ENCODE peak calls at places on chromosomes 2 and 18, in eight cellular contexts. One of them, this sample, is unnamed.

GRCh38 chr18:12048827-12049175 is 44.8 kb upstream of the ANKRD62 start:
- DNase-seq in cardiac muscle cell: peak
- DNase-seq in transverse colon: no peak
- DNase-seq in lower lobe of right lung: no peak
- DNase-seq in fibroblast of villous mesenchyme: peak
- DNase-seq in BE2C: no peak
- DNase-seq in IMR-90: peak
- DNase-seq in thoracic aorta: no peak
- DNase-seq in this sample: peak

GRCh38 chr2:225725726-225726125 is 326.2 kb downstream of the NYAP2 start:
- DNase-seq in cardiac muscle cell: no peak
- DNase-seq in transverse colon: no peak
- DNase-seq in lower lobe of right lung: no peak
- DNase-seq in fibroblast of villous mesenchyme: no peak
- DNase-seq in BE2C: no peak
- DNase-seq in IMR-90: peak
- DNase-seq in thoracic aorta: no peak
- DNase-seq in this sample: peak

GRCh38 chr2:105521616-105522015 is 122.8 kb upstream of the FHL2 start:
- DNase-seq in cardiac muscle cell: no peak
- DNase-seq in transverse colon: no peak
- DNase-seq in lower lobe of right lung: no peak
- DNase-seq in fibroblast of villous mesenchyme: no peak
- DNase-seq in BE2C: no peak
- DNase-seq in IMR-90: no peak
- DNase-seq in thoracic aorta: no peak
- DNase-seq in this sample: no peak

GRCh38 chr2:208501217-208501616 is 94.6 kb downstream of the PTH2R start:
- DNase-seq in cardiac muscle cell: no peak
- DNase-seq in transverse colon: peak
- DNase-seq in lower lobe of right lung: no peak
- DNase-seq in fibroblast of villous mesenchyme: no peak
- DNase-seq in BE2C: peak
- DNase-seq in IMR-90: no peak
- DNase-seq in thoracic aorta: no peak
- DNase-seq in this sample: no peak

GRCh38 chr2:47344890-47345583 is 57.9 kb upstream of the MSH2 start:
- DNase-seq in cardiac muscle cell: peak
- DNase-seq in transverse colon: peak
- DNase-seq in lower lobe of right lung: peak
- DNase-seq in fibroblast of villous mesenchyme: no peak
- DNase-seq in BE2C: peak
- DNase-seq in IMR-90: peak
- DNase-seq in thoracic aorta: no peak
- DNase-seq in this sample: peak

GRCh38 chr2:120914839-120915521 is 179.3 kb downstream of the GLI2 start:
- DNase-seq in cardiac muscle cell: peak
- DNase-seq in transverse colon: peak
- DNase-seq in lower lobe of right lung: peak
- DNase-seq in fibroblast of villous mesenchyme: peak
- DNase-seq in BE2C: peak
- DNase-seq in IMR-90: peak
- DNase-seq in thoracic aorta: peak
- DNase-seq in this sample: peak

GRCh38 chr2:30252723-30253688 is 21.7 kb downstream of the LBH start:
- DNase-seq in cardiac muscle cell: peak
- DNase-seq in transverse colon: peak
- DNase-seq in lower lobe of right lung: no peak
- DNase-seq in fibroblast of villous mesenchyme: peak
- DNase-seq in BE2C: peak
- DNase-seq in IMR-90: peak
- DNase-seq in thoracic aorta: peak
- DNase-seq in this sample: peak

GRCh38 chr2:210814626-210815025 is 258.2 kb downstream of the CPS1 start:
- DNase-seq in cardiac muscle cell: no peak
- DNase-seq in transverse colon: no peak
- DNase-seq in lower lobe of right lung: no peak
- DNase-seq in fibroblast of villous mesenchyme: no peak
- DNase-seq in BE2C: no peak
- DNase-seq in IMR-90: no peak
- DNase-seq in thoracic aorta: no peak
- DNase-seq in this sample: no peak

GRCh38 chr2:73176205-73176880 is 26.0 kb upstream of the NOTO start:
- DNase-seq in cardiac muscle cell: peak
- DNase-seq in transverse colon: peak
- DNase-seq in lower lobe of right lung: no peak
- DNase-seq in fibroblast of villous mesenchyme: no peak
- DNase-seq in BE2C: no peak
- DNase-seq in IMR-90: no peak
- DNase-seq in thoracic aorta: no peak
- DNase-seq in this sample: no peak

GRCh38 chr2:26298638-26299393 is 47.1 kb upstream of the SELENOI start:
- DNase-seq in cardiac muscle cell: peak
- DNase-seq in transverse colon: peak
- DNase-seq in lower lobe of right lung: peak
- DNase-seq in fibroblast of villous mesenchyme: peak
- DNase-seq in BE2C: no peak
- DNase-seq in IMR-90: peak
- DNase-seq in thoracic aorta: no peak
- DNase-seq in this sample: peak

GRCh38 chr2:145801210-145801609 is 1281.3 kb upstream of the ZEB2 start:
- DNase-seq in cardiac muscle cell: no peak
- DNase-seq in transverse colon: no peak
- DNase-seq in lower lobe of right lung: no peak
- DNase-seq in fibroblast of villous mesenchyme: no peak
- DNase-seq in BE2C: no peak
- DNase-seq in IMR-90: no peak
- DNase-seq in thoracic aorta: no peak
- DNase-seq in this sample: no peak

GRCh38 chr18:961644-962355 is 57.1 kb downstream of the ADCYAP1 start:
- DNase-seq in cardiac muscle cell: peak
- DNase-seq in transverse colon: peak
- DNase-seq in lower lobe of right lung: no peak
- DNase-seq in fibroblast of villous mesenchyme: peak
- DNase-seq in BE2C: peak
- DNase-seq in IMR-90: peak
- DNase-seq in thoracic aorta: no peak
- DNase-seq in this sample: peak

GRCh38 chr18:77223653-77224052 is 26.0 kb upstream of the GALR1 start:
- DNase-seq in cardiac muscle cell: peak
- DNase-seq in transverse colon: no peak
- DNase-seq in lower lobe of right lung: no peak
- DNase-seq in fibroblast of villous mesenchyme: peak
- DNase-seq in BE2C: no peak
- DNase-seq in IMR-90: peak
- DNase-seq in thoracic aorta: no peak
- DNase-seq in this sample: peak

GRCh38 chr2:103669579-103669978 is 907.7 kb downstream of the TMEM182 start:
- DNase-seq in cardiac muscle cell: no peak
- DNase-seq in transverse colon: no peak
- DNase-seq in lower lobe of right lung: no peak
- DNase-seq in fibroblast of villous mesenchyme: no peak
- DNase-seq in BE2C: no peak
- DNase-seq in IMR-90: no peak
- DNase-seq in thoracic aorta: no peak
- DNase-seq in this sample: no peak

GRCh38 chr18:67217551-67218166 is 298.9 kb downstream of the DSEL start:
- DNase-seq in cardiac muscle cell: peak
- DNase-seq in transverse colon: peak
- DNase-seq in lower lobe of right lung: no peak
- DNase-seq in fibroblast of villous mesenchyme: peak
- DNase-seq in BE2C: peak
- DNase-seq in IMR-90: peak
- DNase-seq in thoracic aorta: peak
- DNase-seq in this sample: peak

GRCh38 chr2:208245746-208246145 is 9.1 kb downstream of the IDH1 start:
- DNase-seq in cardiac muscle cell: peak
- DNase-seq in transverse colon: no peak
- DNase-seq in lower lobe of right lung: no peak
- DNase-seq in fibroblast of villous mesenchyme: no peak
- DNase-seq in BE2C: no peak
- DNase-seq in IMR-90: no peak
- DNase-seq in thoracic aorta: no peak
- DNase-seq in this sample: no peak

GRCh38 chr18:55900380-55900779 is 312.4 kb upstream of the TCF4 start:
- DNase-seq in cardiac muscle cell: peak
- DNase-seq in transverse colon: no peak
- DNase-seq in lower lobe of right lung: no peak
- DNase-seq in fibroblast of villous mesenchyme: no peak
- DNase-seq in BE2C: no peak
- DNase-seq in IMR-90: peak
- DNase-seq in thoracic aorta: no peak
- DNase-seq in this sample: peak

GRCh38 chr2:145593991-145594702 is 1074.2 kb upstream of the ZEB2 start:
- DNase-seq in cardiac muscle cell: peak
- DNase-seq in transverse colon: no peak
- DNase-seq in lower lobe of right lung: no peak
- DNase-seq in fibroblast of villous mesenchyme: peak
- DNase-seq in BE2C: no peak
- DNase-seq in IMR-90: peak
- DNase-seq in thoracic aorta: no peak
- DNase-seq in this sample: peak

GRCh38 chr2:100819365-100820345 is at the start of gene NPAS2:
- DNase-seq in cardiac muscle cell: peak
- DNase-seq in transverse colon: peak
- DNase-seq in lower lobe of right lung: no peak
- DNase-seq in fibroblast of villous mesenchyme: peak
- DNase-seq in BE2C: no peak
- DNase-seq in IMR-90: peak
- DNase-seq in thoracic aorta: no peak
- DNase-seq in this sample: peak

GRCh38 chr2:218223046-218223445 is 6.1 kb downstream of the ARPC2 start:
- DNase-seq in cardiac muscle cell: peak
- DNase-seq in transverse colon: no peak
- DNase-seq in lower lobe of right lung: no peak
- DNase-seq in fibroblast of villous mesenchyme: no peak
- DNase-seq in BE2C: peak
- DNase-seq in IMR-90: peak
- DNase-seq in thoracic aorta: no peak
- DNase-seq in this sample: no peak

GRCh38 chr2:60351321-60351720 is 202.1 kb downstream of the BCL11A start:
- DNase-seq in cardiac muscle cell: no peak
- DNase-seq in transverse colon: no peak
- DNase-seq in lower lobe of right lung: no peak
- DNase-seq in fibroblast of villous mesenchyme: no peak
- DNase-seq in BE2C: no peak
- DNase-seq in IMR-90: no peak
- DNase-seq in thoracic aorta: no peak
- DNase-seq in this sample: no peak

GRCh38 chr2:112893801-112894200 is 17.2 kb upstream of the IL37 start:
- DNase-seq in cardiac muscle cell: no peak
- DNase-seq in transverse colon: no peak
- DNase-seq in lower lobe of right lung: no peak
- DNase-seq in fibroblast of villous mesenchyme: no peak
- DNase-seq in BE2C: no peak
- DNase-seq in IMR-90: no peak
- DNase-seq in thoracic aorta: no peak
- DNase-seq in this sample: no peak

GRCh38 chr2:168350380-168350779 is 103.0 kb upstream of the STK39 start:
- DNase-seq in cardiac muscle cell: peak
- DNase-seq in transverse colon: peak
- DNase-seq in lower lobe of right lung: no peak
- DNase-seq in fibroblast of villous mesenchyme: no peak
- DNase-seq in BE2C: no peak
- DNase-seq in IMR-90: no peak
- DNase-seq in thoracic aorta: no peak
- DNase-seq in this sample: no peak
- TF ChIP-seq CTCF in cardiac muscle cell: peak
- TF ChIP-seq CTCF in transverse colon: no peak
- TF ChIP-seq CTCF in lower lobe of right lung: no peak
- TF ChIP-seq CTCF in fibroblast of villous mesenchyme: no peak
- TF ChIP-seq CTCF in BE2C: no peak
- TF ChIP-seq CTCF in IMR-90: no peak
- TF ChIP-seq CTCF in thoracic aorta: no peak
- TF ChIP-seq CTCF in this sample: no peak

GRCh38 chr18:5456577-5457466 is 87.0 kb downstream of the EPB41L3 start:
- DNase-seq in cardiac muscle cell: peak
- DNase-seq in transverse colon: no peak
- DNase-seq in lower lobe of right lung: no peak
- DNase-seq in fibroblast of villous mesenchyme: no peak
- DNase-seq in BE2C: no peak
- DNase-seq in IMR-90: peak
- DNase-seq in thoracic aorta: no peak
- DNase-seq in this sample: peak
- H3K4me3 ChIP-seq in cardiac muscle cell: no peak
- H3K4me3 ChIP-seq in transverse colon: no peak
- H3K4me3 ChIP-seq in lower lobe of right lung: no peak
- H3K4me3 ChIP-seq in fibroblast of villous mesenchyme: no peak
- H3K4me3 ChIP-seq in BE2C: no peak
- H3K4me3 ChIP-seq in IMR-90: no peak
- H3K4me3 ChIP-seq in thoracic aorta: no peak
- H3K4me3 ChIP-seq in this sample: no peak

DNA sequence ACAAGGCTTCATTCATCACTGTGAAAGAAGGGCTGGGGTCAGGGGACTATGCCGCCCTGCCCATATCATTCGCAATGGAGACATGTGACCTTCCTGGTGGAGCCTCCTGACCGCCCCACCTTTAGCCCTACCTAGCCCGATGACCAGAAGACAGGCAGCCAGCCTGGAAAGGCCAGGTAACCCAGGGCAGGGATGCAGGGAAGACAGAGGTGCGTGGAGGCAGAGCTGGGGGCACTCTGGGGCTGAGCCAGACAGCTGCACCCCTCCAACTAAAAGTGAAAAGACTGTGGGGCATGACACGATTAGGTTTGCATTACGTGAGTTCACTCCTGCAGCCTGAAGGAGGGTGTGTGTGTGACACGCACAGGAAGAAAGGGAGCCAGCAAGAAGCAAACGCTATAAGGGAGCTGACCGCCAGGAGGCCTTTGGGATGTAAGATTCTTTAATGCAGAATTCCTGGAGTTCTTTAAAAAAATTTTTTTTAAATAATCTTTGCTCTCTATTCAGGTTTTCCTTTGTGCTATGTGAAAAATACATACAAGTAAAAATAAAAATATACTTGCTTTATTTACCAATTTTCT is 3.7 kb upstream of the HES6 start:
- DNase-seq in cardiac muscle cell: no peak
- DNase-seq in transverse colon: no peak
- DNase-seq in lower lobe of right lung: no peak
- DNase-seq in fibroblast of villous mesenchyme: no peak
- DNase-seq in BE2C: no peak
- DNase-seq in IMR-90: no peak
- DNase-seq in thoracic aorta: no peak
- DNase-seq in this sample: no peak
- TF ChIP-seq CTCF in cardiac muscle cell: no peak
- TF ChIP-seq CTCF in transverse colon: peak
- TF ChIP-seq CTCF in lower lobe of right lung: no peak
- TF ChIP-seq CTCF in fibroblast of villous mesenchyme: peak
- TF ChIP-seq CTCF in BE2C: peak
- TF ChIP-seq CTCF in IMR-90: peak
- TF ChIP-seq CTCF in thoracic aorta: no peak
- TF ChIP-seq CTCF in this sample: peak

DNA sequence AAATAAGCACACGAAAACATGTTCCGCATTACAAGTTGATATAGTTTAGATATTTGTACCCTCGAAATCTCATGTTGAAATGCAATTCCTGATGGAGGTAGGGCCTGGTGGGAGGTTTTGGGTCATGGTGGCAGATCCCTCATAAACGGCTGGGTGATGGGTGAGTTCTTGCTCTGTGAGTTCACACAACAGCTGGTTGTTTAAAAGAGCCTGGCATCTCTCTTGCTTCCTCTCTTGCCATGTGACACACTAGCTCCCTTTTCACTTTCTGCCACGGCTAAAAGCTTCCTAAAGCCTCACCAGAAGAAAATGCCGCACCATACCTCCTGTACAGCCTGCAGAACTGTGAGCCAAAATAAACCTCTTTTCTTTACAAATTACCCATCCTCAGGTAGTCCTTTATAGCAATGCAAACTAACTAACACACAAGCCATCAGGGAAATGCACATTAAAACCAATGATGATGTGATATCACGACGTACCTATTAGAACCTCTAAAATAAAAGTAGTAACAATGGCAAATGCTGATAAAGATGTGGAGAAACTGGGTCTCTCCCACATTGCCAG is 188.5 kb downstream of the ANAPC1 start:
- DNase-seq in cardiac muscle cell: no peak
- DNase-seq in transverse colon: no peak
- DNase-seq in lower lobe of right lung: no peak
- DNase-seq in fibroblast of villous mesenchyme: no peak
- DNase-seq in BE2C: no peak
- DNase-seq in IMR-90: no peak
- DNase-seq in thoracic aorta: no peak
- DNase-seq in this sample: no peak
- H3K4me3 ChIP-seq in cardiac muscle cell: no peak
- H3K4me3 ChIP-seq in transverse colon: no peak
- H3K4me3 ChIP-seq in lower lobe of right lung: no peak
- H3K4me3 ChIP-seq in fibroblast of villous mesenchyme: no peak
- H3K4me3 ChIP-seq in BE2C: no peak
- H3K4me3 ChIP-seq in IMR-90: no peak
- H3K4me3 ChIP-seq in thoracic aorta: no peak
- H3K4me3 ChIP-seq in this sample: no peak

This sample was measured in astrocyte of the spinal cord.